ENCODE peak calls at places on chromosomes 4 and X, in five cellular contexts. Q is WERI-Rb-1, F is kidney epithelial cell, P is cardiac muscle cell, Y is IMR-90. R is an unnamed sample. For H3K27me3, the result is how much of the 10 kb centered on the place peaks cover.

GRCh38 chrX:102042706-102043325 is 82.7 kb upstream of the TCEAL2 start:
- DNase-seq in Y (no peak), Q (no peak), P (no peak), F (no peak), R (peak)

GRCh38 chr4:83535520-83535944 is 376 bp upstream of the GPAT3 start:
- DNase-seq in Q (peak), P (peak), Y (peak), F (no peak), R (peak)

GRCh38 chr4:24599275-24599674 is 14.9 kb upstream of the DHX15 start:
- DNase-seq in Q (no peak), F (no peak), Y (no peak), P (no peak), R (no peak)

GRCh38 chr4:185847352-185848078 is 35.5 kb upstream of the SORBS2 start:
- DNase-seq in F (peak), P (peak), Q (peak), Y (peak), R (peak)

GRCh38 chr4:184728858-184729257 is 5.0 kb downstream of the CENPU start:
- DNase-seq in P (no peak), Y (peak), Q (no peak), F (no peak), R (peak)

GRCh38 chr4:53840643-53841042 is 223.8 kb downstream of the CHIC2 start:
- DNase-seq in P (no peak), Y (peak), F (no peak), Q (no peak), R (peak)

GRCh38 chr4:141788169-141788915 is 152.0 kb downstream of the IL15 start:
- DNase-seq in F (no peak), P (no peak), Y (peak), Q (no peak), R (no peak)

GRCh38 chrX:131288738-131289511 is at the start of gene IGSF1:
- DNase-seq in Y (no peak), Q (no peak), P (peak), F (peak), R (no peak)

GRCh38 chr4:57195622-57196021 is 85.4 kb upstream of the IGFBP7 start:
- DNase-seq in P (no peak), Q (no peak), F (no peak), Y (no peak), R (no peak)

DNA sequence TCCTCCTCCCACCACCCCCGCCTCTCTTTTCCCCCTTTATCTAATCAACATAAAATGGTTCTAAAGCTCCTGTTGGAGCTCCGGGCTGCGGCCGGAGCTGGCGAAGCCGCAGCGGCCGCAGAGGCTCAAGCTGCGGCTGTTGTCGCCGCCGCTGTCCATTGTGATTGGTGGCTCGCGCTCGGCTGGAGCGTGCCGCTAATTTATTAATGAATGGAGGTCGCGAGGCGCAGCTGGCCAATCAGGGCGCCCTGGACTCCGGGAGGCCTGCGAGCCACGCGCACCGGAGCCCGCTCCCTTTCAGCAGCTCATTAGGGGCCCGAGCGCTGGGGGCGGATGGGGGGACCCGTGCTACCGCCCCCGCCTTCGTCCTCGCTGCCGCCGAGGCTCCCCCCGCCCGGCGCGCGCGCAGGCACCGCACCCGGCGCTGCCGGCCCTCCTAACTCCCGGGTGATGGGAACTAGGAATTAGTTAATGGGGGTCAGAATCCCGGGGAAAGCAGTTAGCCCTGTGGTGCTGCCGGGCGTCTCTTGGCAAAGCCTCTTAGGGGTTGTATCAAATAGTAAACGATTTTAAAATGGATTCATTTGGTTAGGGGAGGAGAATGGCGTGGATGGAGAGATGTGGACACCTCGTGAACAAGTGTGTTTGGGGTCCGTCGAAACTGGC is 554 bp upstream of the NEUROG2 start:
- DNase-seq in Q (peak), P (peak), F (no peak), Y (no peak), R (no peak)
- H3K4me3 ChIP-seq in Q (peak), P (peak), F (no peak), Y (no peak), R (no peak)

GRCh38 chr4:138216272-138216867 is 25.8 kb downstream of the SLC7A11 start:
- DNase-seq in Y (no peak), P (no peak), Q (no peak), F (no peak), R (no peak)
- TF ChIP-seq CTCF in Y (no peak), P (no peak), Q (no peak), F (no peak), R (no peak)

DNA sequence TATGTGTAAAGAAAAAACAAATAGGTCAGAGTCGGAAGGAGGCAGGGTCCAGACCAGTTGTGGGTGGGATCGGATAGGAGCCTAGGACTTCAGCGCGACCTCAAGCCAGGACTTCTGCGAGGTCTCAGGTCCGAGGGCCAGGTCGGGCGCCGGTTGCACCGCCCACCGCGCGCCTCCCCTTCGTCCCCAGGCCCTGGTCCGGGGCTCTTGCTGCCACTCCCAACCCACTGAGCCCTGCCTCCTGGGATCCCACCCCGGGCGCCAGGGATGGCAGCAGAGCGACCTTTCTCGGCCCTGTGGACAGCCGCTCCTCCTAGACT is 12.3 kb downstream of the PITX2 start:
- DNase-seq in Y (no peak), Q (no peak), P (no peak), F (no peak), R (no peak)
- H3K27me3 ChIP-seq in Y (half or more), Q (half or more), P (half or more), F (under half), R (under half)

GRCh38 chr4:535924-536281 is 36.9 kb downstream of the PIGG start:
- DNase-seq in F (no peak), Q (no peak), Y (no peak), P (no peak), R (no peak)

GRCh38 chr4:536351-536972 is 37.5 kb downstream of the PIGG start:
- DNase-seq in Y (no peak), F (no peak), Q (no peak), P (no peak), R (no peak)

GRCh38 chr4:534576-535151 is 35.7 kb downstream of the PIGG start:
- DNase-seq in Q (no peak), F (no peak), Y (no peak), P (no peak), R (no peak)

GRCh38 chr4:534101-534575 is 35.1 kb downstream of the PIGG start:
- DNase-seq in Y (no peak), Q (no peak), F (no peak), P (no peak), R (no peak)

DNA sequence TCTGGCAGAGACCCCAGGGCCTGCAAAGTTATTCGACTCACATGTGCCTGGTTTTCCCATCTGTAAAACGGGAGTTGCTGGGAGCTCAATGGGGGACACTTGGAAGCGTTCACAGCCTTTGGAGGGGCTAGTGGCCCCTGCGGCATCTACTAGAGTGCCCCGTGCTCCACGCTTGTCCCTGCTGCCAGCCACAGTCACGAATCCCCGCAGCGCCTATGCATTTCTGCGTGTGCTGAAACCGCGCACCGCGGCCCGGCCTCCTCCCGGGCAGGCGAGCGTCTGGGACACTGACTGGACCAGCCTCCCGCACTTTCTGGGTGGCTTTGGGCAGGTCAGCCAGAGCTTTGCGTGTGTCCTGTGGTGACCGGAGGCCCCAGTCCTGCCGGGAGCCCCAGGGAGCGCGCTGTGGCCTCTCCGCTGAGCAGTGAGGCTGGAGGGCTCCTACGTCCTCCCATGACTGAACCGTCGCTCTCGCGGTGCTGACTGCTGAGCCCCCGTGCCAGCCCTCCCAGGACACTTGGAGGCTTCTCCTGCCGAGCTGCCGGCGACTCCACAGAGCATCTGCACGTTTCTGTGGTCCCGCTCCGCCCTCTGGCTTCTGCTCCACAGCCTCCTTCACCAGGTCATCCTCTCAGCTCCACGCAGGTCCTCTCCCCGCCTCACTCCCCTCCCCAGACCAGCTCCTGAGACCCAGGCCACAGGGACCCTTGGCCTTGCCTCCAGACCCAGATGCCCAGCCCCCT is 36.3 kb downstream of the PIGG start:
- DNase-seq in F (no peak), Y (no peak), Q (no peak), P (no peak), R (no peak)
- H3K4me3 ChIP-seq in F (no peak), Y (no peak), Q (no peak), P (no peak), R (no peak)

GRCh38 chr4:74105656-74106275 is 6.8 kb upstream of the CXCL2 start:
- DNase-seq in Y (no peak), F (no peak), Q (no peak), P (no peak), R (no peak)

GRCh38 chr4:74110670-74111069 is 11.7 kb upstream of the CXCL2 start:
- DNase-seq in Q (no peak), F (no peak), P (no peak), Y (no peak), R (no peak)

GRCh38 chr4:74109116-74109791 is 10.3 kb upstream of the CXCL2 start:
- DNase-seq in F (peak), Y (peak), Q (no peak), P (peak), R (peak)

GRCh38 chr4:74109894-74110605 is 11.1 kb upstream of the CXCL2 start:
- DNase-seq in F (peak), P (no peak), Q (no peak), Y (peak), R (peak)

DNA sequence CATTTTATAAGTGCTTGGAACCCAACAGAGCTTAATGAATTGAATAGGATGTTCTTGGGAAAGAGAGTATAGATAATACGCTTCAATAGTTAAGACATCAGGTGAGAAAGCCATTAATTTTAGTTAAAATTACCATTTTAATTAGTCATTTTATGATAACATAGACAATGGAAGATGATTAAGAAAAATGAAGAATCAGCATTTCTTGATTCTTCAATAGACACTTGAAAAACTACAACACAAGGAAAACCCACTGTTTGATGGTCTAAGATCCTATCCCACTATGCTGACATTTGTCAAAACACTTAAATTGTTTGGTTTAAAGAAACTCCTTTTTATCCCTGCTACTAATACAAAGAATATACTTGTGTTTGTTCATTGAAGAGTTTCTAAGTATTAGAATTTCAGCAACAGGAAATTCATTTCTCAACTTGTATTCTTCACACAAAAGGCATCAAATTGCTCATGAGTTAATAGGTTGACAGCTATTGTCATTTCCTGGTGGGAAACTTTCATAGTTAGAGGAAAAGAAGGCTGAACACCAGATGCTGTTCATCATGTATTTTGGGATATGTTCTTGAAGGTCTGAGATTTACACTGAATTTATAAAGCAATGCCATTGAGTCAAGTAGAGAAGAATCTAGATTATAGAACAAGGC is 9.6 kb upstream of the CXCL2 start:
- DNase-seq in Y (no peak), F (no peak), P (no peak), Q (no peak), R (no peak)
- TF ChIP-seq CTCF in Y (no peak), F (no peak), P (no peak), Q (no peak), R (no peak)

DNA sequence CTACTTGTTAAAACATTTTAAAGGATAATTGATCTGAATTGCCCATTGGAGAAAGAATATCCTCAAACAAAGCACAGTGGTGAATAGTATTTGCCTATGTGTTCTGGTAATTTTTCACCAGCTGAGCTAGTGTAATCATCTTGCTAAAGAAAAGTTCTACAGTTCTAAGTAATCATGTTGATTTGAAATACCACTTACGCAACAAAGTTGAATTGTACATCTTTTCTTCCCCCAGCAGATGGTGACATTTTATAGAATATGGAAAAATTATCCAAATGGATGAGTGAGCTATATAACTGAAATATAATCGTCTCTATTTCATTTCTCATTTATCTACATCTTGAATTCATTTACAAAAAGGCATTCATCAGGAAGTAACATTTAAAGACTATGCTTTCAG is 9.7 kb upstream of the ZNF674 start:
- DNase-seq in F (no peak), P (no peak), Y (peak), Q (no peak), R (peak)
- H3K27me3 ChIP-seq in F (under half), P (under half), Y (under half), Q (under half), R (under half)

GRCh38 chr4:3037957-3038451 is 36.3 kb downstream of the HTT-AS start:
- DNase-seq in Y (no peak), F (no peak), P (peak), Q (no peak), R (no peak)
- H3K4me3 ChIP-seq in Y (no peak), F (no peak), P (no peak), Q (no peak), R (no peak)

R was measured in bronchial epithelial cell.